ENCODE peak calls at places on chromosome X, in seven cellular contexts. One of them, this sample, is unnamed.

GRCh38 chrX:68833855-68834331 is 5.1 kb downstream of the EFNB1 start:
- DNase-seq in endothelial cell: no peak
- DNase-seq in astrocyte: no peak
- DNase-seq in cortex of kidney: no peak
- DNase-seq in AML-193: no peak
- DNase-seq in EL: no peak
- DNase-seq in globus pallidus: no peak
- DNase-seq in this sample: no peak

GRCh38 chrX:134513091-134513490 is 53.1 kb downstream of the HPRT1 start:
- DNase-seq in endothelial cell: no peak
- DNase-seq in astrocyte: no peak
- DNase-seq in cortex of kidney: no peak
- DNase-seq in AML-193: no peak
- DNase-seq in EL: peak
- DNase-seq in globus pallidus: no peak
- DNase-seq in this sample: no peak

GRCh38 chrX:138745215-138745614 is 33.7 kb upstream of the FGF13 start:
- DNase-seq in endothelial cell: peak
- DNase-seq in astrocyte: peak
- DNase-seq in cortex of kidney: no peak
- DNase-seq in AML-193: peak
- DNase-seq in EL: peak
- DNase-seq in globus pallidus: peak
- DNase-seq in this sample: peak

GRCh38 chrX:153668423-153669173 is 5.0 kb downstream of the PNCK start:
- DNase-seq in endothelial cell: no peak
- DNase-seq in astrocyte: no peak
- DNase-seq in cortex of kidney: no peak
- DNase-seq in AML-193: no peak
- DNase-seq in EL: no peak
- DNase-seq in globus pallidus: no peak
- DNase-seq in this sample: no peak

GRCh38 chrX:44474410-44474809 is 68.2 kb downstream of the FUNDC1 start:
- DNase-seq in endothelial cell: no peak
- DNase-seq in astrocyte: peak
- DNase-seq in cortex of kidney: no peak
- DNase-seq in AML-193: no peak
- DNase-seq in EL: peak
- DNase-seq in globus pallidus: no peak
- DNase-seq in this sample: no peak

GRCh38 chrX:20060961-20061868 is 55.5 kb downstream of the MAP7D2 start:
- DNase-seq in endothelial cell: no peak
- DNase-seq in astrocyte: no peak
- DNase-seq in cortex of kidney: no peak
- DNase-seq in AML-193: no peak
- DNase-seq in EL: no peak
- DNase-seq in globus pallidus: no peak
- DNase-seq in this sample: no peak

GRCh38 chrX:20829665-20830481 is 544.3 kb upstream of the CNKSR2 start:
- DNase-seq in endothelial cell: no peak
- DNase-seq in astrocyte: peak
- DNase-seq in cortex of kidney: no peak
- DNase-seq in AML-193: no peak
- DNase-seq in EL: peak
- DNase-seq in globus pallidus: no peak
- DNase-seq in this sample: peak

GRCh38 chrX:140712413-140713173 is 3.0 kb downstream of the LINC00632 start:
- DNase-seq in endothelial cell: peak
- DNase-seq in astrocyte: peak
- DNase-seq in cortex of kidney: no peak
- DNase-seq in AML-193: no peak
- DNase-seq in EL: peak
- DNase-seq in globus pallidus: peak
- DNase-seq in this sample: no peak

GRCh38 chrX:23311731-23312130 is 22.9 kb upstream of the PTCHD1 start:
- DNase-seq in endothelial cell: no peak
- DNase-seq in astrocyte: no peak
- DNase-seq in cortex of kidney: no peak
- DNase-seq in AML-193: no peak
- DNase-seq in EL: no peak
- DNase-seq in globus pallidus: no peak
- DNase-seq in this sample: no peak

GRCh38 chrX:57453901-57454300 is 137.9 kb upstream of the ZXDB start:
- DNase-seq in endothelial cell: peak
- DNase-seq in astrocyte: no peak
- DNase-seq in cortex of kidney: no peak
- DNase-seq in AML-193: peak
- DNase-seq in EL: peak
- DNase-seq in globus pallidus: no peak
- DNase-seq in this sample: no peak

GRCh38 chrX:40202456-40202855 is 104.7 kb upstream of the BCOR start:
- DNase-seq in endothelial cell: no peak
- DNase-seq in astrocyte: no peak
- DNase-seq in cortex of kidney: no peak
- DNase-seq in AML-193: no peak
- DNase-seq in EL: no peak
- DNase-seq in globus pallidus: no peak
- DNase-seq in this sample: no peak

This sample was measured in A172.